ENCODE peak calls at places on chromosomes 6 and 20, in four cellular contexts. One of them, this sample, is unnamed.
A peak's percentile ranks its signal among the peaks of the same experiment; 100 is the strongest.

GRCh38 chr6:53281518-53282215 is 67.1 kb downstream of the ELOVL5 start:
- DNase-seq in H1: no peak
- DNase-seq in H9: no peak
- DNase-seq in trophoblast cell: no peak
- DNase-seq in this sample: no peak

GRCh38 chr6:157520117-157520406 is 139.1 kb downstream of the ZDHHC14 start:
- DNase-seq in H1: no peak
- DNase-seq in H9: no peak
- DNase-seq in trophoblast cell: no peak
- DNase-seq in this sample: no peak

GRCh38 chr6:89508755-89509563 is 76.0 kb downstream of the ANKRD6 start:
- DNase-seq in H1: no peak
- DNase-seq in H9: peak; percentile 38
- DNase-seq in trophoblast cell: no peak
- DNase-seq in this sample: no peak

GRCh38 chr6:29953706-29954105 is 11.4 kb downstream of the HLA-A start:
- DNase-seq in H1: no peak
- DNase-seq in H9: no peak
- DNase-seq in trophoblast cell: no peak
- DNase-seq in this sample: no peak

GRCh38 chr6:26596579-26597388 is at the start of gene ABT1:
- DNase-seq in H1: peak; percentile 91
- DNase-seq in H9: peak; percentile 98
- DNase-seq in trophoblast cell: peak; percentile 97
- DNase-seq in this sample: peak; percentile 99

GRCh38 chr6:163751032-163751525 is 336.6 kb downstream of the QKI start:
- DNase-seq in H1: no peak
- DNase-seq in H9: no peak
- DNase-seq in trophoblast cell: no peak
- DNase-seq in this sample: no peak

GRCh38 chr20:14888172-14888571 is 550.8 kb upstream of the FLRT3 start:
- DNase-seq in H1: no peak
- DNase-seq in H9: no peak
- DNase-seq in trophoblast cell: no peak
- DNase-seq in this sample: no peak

GRCh38 chr6:84575264-84575663 is 189.1 kb downstream of the TBX18 start:
- DNase-seq in H1: no peak
- DNase-seq in H9: no peak
- DNase-seq in trophoblast cell: no peak
- DNase-seq in this sample: no peak

GRCh38 chr6:108562503-108562993 is 1.8 kb downstream of the FOXO3 start:
- DNase-seq in H1: peak; percentile 77
- DNase-seq in H9: peak; percentile 92
- DNase-seq in trophoblast cell: peak; percentile 39
- DNase-seq in this sample: peak; percentile 99

GRCh38 chr20:47122560-47122959 is 227.9 kb downstream of the EYA2 start:
- DNase-seq in H1: no peak
- DNase-seq in H9: no peak
- DNase-seq in trophoblast cell: no peak
- DNase-seq in this sample: no peak

GRCh38 chr6:40477246-40478126 is 109.7 kb downstream of the LRFN2 start:
- DNase-seq in H1: peak; percentile 25
- DNase-seq in H9: peak; percentile 74
- DNase-seq in trophoblast cell: no peak
- DNase-seq in this sample: peak; percentile 83

GRCh38 chr6:2596222-2596621 is 154.5 kb downstream of the MYLK4 start:
- DNase-seq in H1: peak; percentile 44
- DNase-seq in H9: peak; percentile 71
- DNase-seq in trophoblast cell: no peak
- DNase-seq in this sample: peak; percentile 63

GRCh38 chr6:2307794-2308193 is 62.4 kb upstream of the GMDS start:
- DNase-seq in H1: no peak
- DNase-seq in H9: no peak
- DNase-seq in trophoblast cell: no peak
- DNase-seq in this sample: no peak

GRCh38 chr6:78629836-78630235 is 237.5 kb upstream of the IRAK1BP1 start:
- DNase-seq in H1: no peak
- DNase-seq in H9: no peak
- DNase-seq in trophoblast cell: no peak
- DNase-seq in this sample: no peak

GRCh38 chr20:40961686-40962640 is 66.7 kb upstream of the TOP1 start:
- DNase-seq in H1: no peak
- DNase-seq in H9: peak; percentile 19
- DNase-seq in trophoblast cell: no peak
- DNase-seq in this sample: no peak

GRCh38 chr20:21352703-21353102 is 44.6 kb downstream of the NKX2-4 start:
- DNase-seq in H1: no peak
- DNase-seq in H9: no peak
- DNase-seq in trophoblast cell: peak; percentile 14
- DNase-seq in this sample: no peak

GRCh38 chr20:48613926-48614325 is 213.9 kb downstream of the PREX1 start:
- DNase-seq in H1: no peak
- DNase-seq in H9: no peak
- DNase-seq in trophoblast cell: no peak
- DNase-seq in this sample: no peak

GRCh38 chr20:18717062-18717461 is 96.5 kb upstream of the SCP2D1 start:
- DNase-seq in H1: no peak
- DNase-seq in H9: no peak
- DNase-seq in trophoblast cell: no peak
- DNase-seq in this sample: no peak

GRCh38 chr6:77467038-77467437 is 3.7 kb upstream of the HTR1B start:
- DNase-seq in H1: no peak
- DNase-seq in H9: no peak
- DNase-seq in trophoblast cell: peak; percentile 31
- DNase-seq in this sample: no peak

GRCh38 chr6:148925701-148926100 is 178.9 kb downstream of the UST start:
- DNase-seq in H1: no peak
- DNase-seq in H9: no peak
- DNase-seq in trophoblast cell: no peak
- DNase-seq in this sample: no peak

GRCh38 chr6:125748534-125749111 is 809 bp upstream of the HEY2 start:
- DNase-seq in H1: no peak
- DNase-seq in H9: no peak
- DNase-seq in trophoblast cell: no peak
- DNase-seq in this sample: peak; percentile 60

GRCh38 chr6:131038612-131039344 is 24.3 kb downstream of the EPB41L2 start:
- DNase-seq in H1: no peak
- DNase-seq in H9: no peak
- DNase-seq in trophoblast cell: no peak
- DNase-seq in this sample: no peak

GRCh38 chr6:29510202-29510601 is 22.4 kb upstream of the MAS1L start:
- DNase-seq in H1: no peak
- DNase-seq in H9: peak; percentile 24
- DNase-seq in trophoblast cell: no peak
- DNase-seq in this sample: peak; percentile 13

GRCh38 chr6:142537612-142538478 is 236.0 kb downstream of the ADGRG6 start:
- DNase-seq in H1: peak; percentile 9
- DNase-seq in H9: peak; percentile 51
- DNase-seq in trophoblast cell: peak; percentile 4
- DNase-seq in this sample: peak; percentile 73

GRCh38 chr6:53113742-53114141 is 34.9 kb downstream of the GCM1 start:
- DNase-seq in H1: no peak
- DNase-seq in H9: no peak
- DNase-seq in trophoblast cell: no peak
- DNase-seq in this sample: no peak

GRCh38 chr6:169045486-169045885 is 208.2 kb downstream of the THBS2 start:
- DNase-seq in H1: no peak
- DNase-seq in H9: no peak
- DNase-seq in trophoblast cell: no peak
- DNase-seq in this sample: no peak

GRCh38 chr20:29443819-29444218 is 1813.6 kb upstream of the DEFB115 start:
- DNase-seq in H1: no peak
- DNase-seq in H9: no peak
- DNase-seq in trophoblast cell: no peak
- DNase-seq in this sample: no peak

GRCh38 chr6:12653396-12653910 is 63.1 kb upstream of the PHACTR1 start:
- DNase-seq in H1: no peak
- DNase-seq in H9: no peak
- DNase-seq in trophoblast cell: no peak
- DNase-seq in this sample: no peak

GRCh38 chr6:80151641-80152040 is 45.2 kb downstream of the BCKDHB start:
- DNase-seq in H1: no peak
- DNase-seq in H9: no peak
- DNase-seq in trophoblast cell: no peak
- DNase-seq in this sample: no peak

GRCh38 chr6:107718341-107718740 is 105.8 kb downstream of the SCML4 start:
- DNase-seq in H1: no peak
- DNase-seq in H9: no peak
- DNase-seq in trophoblast cell: no peak
- DNase-seq in this sample: no peak

GRCh38 chr6:18151801-18152200 is 3.1 kb downstream of the TPMT start:
- DNase-seq in H1: no peak
- DNase-seq in H9: no peak
- DNase-seq in trophoblast cell: no peak
- DNase-seq in this sample: no peak

GRCh38 chr6:48564036-48564820 is 453.2 kb upstream of the PTCHD4 start:
- DNase-seq in H1: no peak
- DNase-seq in H9: peak; percentile 50
- DNase-seq in trophoblast cell: no peak
- DNase-seq in this sample: peak; percentile 40

GRCh38 chr20:43870484-43870883 is 44.2 kb upstream of the TOX2 start:
- DNase-seq in H1: no peak
- DNase-seq in H9: no peak
- DNase-seq in trophoblast cell: no peak
- DNase-seq in this sample: no peak

GRCh38 chr6:26659042-26659359 is 545 bp downstream of the ZNF322 start:
- DNase-seq in H1: no peak
- DNase-seq in H9: no peak
- DNase-seq in trophoblast cell: no peak
- DNase-seq in this sample: peak; percentile 23

GRCh38 chr20:54025166-54025835 is 45.1 kb downstream of the BCAS1 start:
- DNase-seq in H1: no peak
- DNase-seq in H9: no peak
- DNase-seq in trophoblast cell: no peak
- DNase-seq in this sample: peak; percentile 45

GRCh38 chr6:136753624-136754023 is 38.7 kb downstream of the MAP3K5 start:
- DNase-seq in H1: no peak
- DNase-seq in H9: no peak
- DNase-seq in trophoblast cell: no peak
- DNase-seq in this sample: no peak

GRCh38 chr6:136750821-136751220 is 41.5 kb downstream of the MAP3K5 start:
- DNase-seq in H1: no peak
- DNase-seq in H9: no peak
- DNase-seq in trophoblast cell: no peak
- DNase-seq in this sample: no peak

GRCh38 chr6:136751478-136751956 is 40.8 kb downstream of the MAP3K5 start:
- DNase-seq in H1: no peak
- DNase-seq in H9: no peak
- DNase-seq in trophoblast cell: no peak
- DNase-seq in this sample: no peak

GRCh38 chr6:136751991-136752390 is 40.3 kb downstream of the MAP3K5 start:
- DNase-seq in H1: no peak
- DNase-seq in H9: no peak
- DNase-seq in trophoblast cell: no peak
- DNase-seq in this sample: no peak

DNA sequence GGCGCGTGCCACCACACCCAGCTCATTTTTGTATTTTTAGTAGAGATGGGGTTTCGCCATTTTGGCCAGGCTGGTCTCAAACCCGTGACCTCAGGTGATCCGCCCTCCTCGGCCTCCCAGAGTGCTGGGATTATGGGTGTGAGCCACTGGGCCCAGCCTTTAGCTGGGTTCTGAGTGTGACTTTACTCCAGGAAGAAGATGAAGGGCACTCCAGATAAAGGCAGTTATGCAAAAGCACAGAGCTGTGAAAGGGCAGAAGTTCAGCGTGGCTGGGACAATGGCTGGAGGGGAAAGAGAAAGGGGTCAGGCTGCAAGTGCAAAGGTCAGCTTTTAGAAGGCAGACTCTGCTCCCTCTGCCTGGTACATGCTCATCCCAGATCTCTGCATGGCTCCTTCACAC is 39.7 kb downstream of the MAP3K5 start:
- DNase-seq in H1: no peak
- DNase-seq in H9: no peak
- DNase-seq in trophoblast cell: no peak
- DNase-seq in this sample: peak; percentile 46
- H3K79me2 ChIP-seq in H1: no peaks in the 10 kb centered on the region
- H3K79me2 ChIP-seq in H9: no peaks in the 10 kb centered on the region
- H3K79me2 ChIP-seq in trophoblast cell: no peaks in the 10 kb centered on the region
- H3K79me2 ChIP-seq in this sample: no peaks in the 10 kb centered on the region

GRCh38 chr20:63564036-63564810 is 9.8 kb downstream of the HELZ2 start:
- DNase-seq in H1: no peak
- DNase-seq in H9: no peak
- DNase-seq in trophoblast cell: no peak
- DNase-seq in this sample: no peak

GRCh38 chr20:63565021-63565698 is 8.9 kb downstream of the HELZ2 start:
- DNase-seq in H1: no peak
- DNase-seq in H9: no peak
- DNase-seq in trophoblast cell: no peak
- DNase-seq in this sample: no peak

GRCh38 chr20:63562461-63563185 is 8.7 kb downstream of the FNDC11 start:
- DNase-seq in H1: no peak
- DNase-seq in H9: no peak
- DNase-seq in trophoblast cell: no peak
- DNase-seq in this sample: no peak

GRCh38 chr20:63561624-63562396 is 7.9 kb downstream of the FNDC11 start:
- DNase-seq in H1: no peak
- DNase-seq in H9: no peak
- DNase-seq in trophoblast cell: no peak
- DNase-seq in this sample: no peak

GRCh38 chr20:63563186-63563935 is 9.4 kb downstream of the FNDC11 start:
- DNase-seq in H1: no peak
- DNase-seq in H9: no peak
- DNase-seq in trophoblast cell: no peak
- DNase-seq in this sample: no peak
- H3K23ac ChIP-seq in H1: no peak overlapping the region
- H3K23ac ChIP-seq in H9: no peak overlapping the region
- H3K23ac ChIP-seq in trophoblast cell: no peak overlapping the region
- H3K23ac ChIP-seq in this sample: no peak overlapping the region

GRCh38 chr20:32123088-32123487 is 13.6 kb downstream of the TM9SF4 start:
- DNase-seq in H1: no peak
- DNase-seq in H9: no peak
- DNase-seq in trophoblast cell: no peak
- DNase-seq in this sample: no peak

GRCh38 chr20:32126919-32127318 is 17.4 kb downstream of the TM9SF4 start:
- DNase-seq in H1: no peak
- DNase-seq in H9: no peak
- DNase-seq in trophoblast cell: no peak
- DNase-seq in this sample: no peak

GRCh38 chr20:32127347-32127746 is 17.8 kb downstream of the TM9SF4 start:
- DNase-seq in H1: no peak
- DNase-seq in H9: no peak
- DNase-seq in trophoblast cell: no peak
- DNase-seq in this sample: no peak

GRCh38 chr20:32125511-32125910 is 16.0 kb downstream of the TM9SF4 start:
- DNase-seq in H1: no peak
- DNase-seq in H9: no peak
- DNase-seq in trophoblast cell: no peak
- DNase-seq in this sample: no peak

GRCh38 chr20:32124916-32125454 is 15.5 kb downstream of the TM9SF4 start:
- DNase-seq in H1: no peak
- DNase-seq in H9: no peak
- DNase-seq in trophoblast cell: no peak
- DNase-seq in this sample: no peak
- H3K79me2 ChIP-seq in H1: no peaks in the 10 kb centered on the region
- H3K79me2 ChIP-seq in H9: peaks cover 2% of the 10 kb centered on the region
- H3K79me2 ChIP-seq in trophoblast cell: no peaks in the 10 kb centered on the region
- H3K79me2 ChIP-seq in this sample: peaks cover 7% of the 10 kb centered on the region

GRCh38 chr20:3751664-3752385 is 15.7 kb downstream of the ADISSP start:
- DNase-seq in H1: peak; percentile 60
- DNase-seq in H9: peak; percentile 95
- DNase-seq in trophoblast cell: no peak
- DNase-seq in this sample: peak; percentile 74
- H3K23ac ChIP-seq in H1: no peak overlapping the region
- H3K23ac ChIP-seq in H9: no peak overlapping the region
- H3K23ac ChIP-seq in trophoblast cell: no peak overlapping the region
- H3K23ac ChIP-seq in this sample: no peak overlapping the region

This sample was measured in mesendoderm.